ENCODE peak calls at places on chromosomes 12 and 14, in seven cellular contexts. T is uterus, N is heart left ventricle, P is prostate gland, I is ovary, L is transverse colon, S is A549. R is an unnamed sample.
A peak's percentile ranks its signal among the peaks of the same experiment; 100 is the strongest.

GRCh38 chr12:80262372-80263170 is 163.2 kb downstream of the OTOGL start:
- DNase-seq in S (no peak), P (no peak), T (no peak), L (no peak), N (no peak), I (no peak), R (no peak)

GRCh38 chr14:95314609-95315008 is 5.1 kb downstream of the CLMN start:
- DNase-seq in L (peak; percentile 42), I (no peak), N (no peak), S (peak; percentile 70), T (no peak), P (peak; percentile 28), R (no peak)

GRCh38 chr14:92207012-92207927 is 85.5 kb downstream of the CPSF2 start:
- DNase-seq in T (no peak), S (no peak), P (no peak), L (no peak), I (no peak), N (no peak), R (no peak)

GRCh38 chr14:71314717-71315116 is 407.5 kb downstream of the PCNX1 start:
- DNase-seq in L (no peak), T (no peak), N (no peak), S (no peak), P (no peak), I (no peak), R (no peak)

GRCh38 chr12:8890313-8891084 is 23.8 kb upstream of the PHC1 start:
- DNase-seq in P (peak; percentile 34), N (peak; percentile 45), I (peak; percentile 63), L (peak; percentile 49), S (peak; percentile 66), T (peak; percentile 46), R (peak; percentile 37)

GRCh38 chr12:52205584-52206308 is 13.9 kb upstream of the KRT80 start:
- DNase-seq in L (no peak), T (no peak), N (no peak), I (no peak), P (no peak), S (no peak), R (no peak)

GRCh38 chr14:38255673-38256357 is at the start of gene CLEC14A:
- DNase-seq in N (peak; percentile 89), T (no peak), P (no peak), I (peak; percentile 29), L (no peak), S (no peak), R (peak; percentile 13)

GRCh38 chr12:56046027-56046780 is 4.5 kb downstream of the RPS26 start:
- DNase-seq in N (no peak), P (no peak), T (no peak), L (no peak), I (no peak), S (no peak), R (no peak)

GRCh38 chr12:105289114-105289904 is 41.2 kb upstream of the C12orf75 start:
- DNase-seq in T (no peak), I (no peak), P (no peak), S (no peak), L (no peak), N (no peak), R (no peak)

GRCh38 chr12:11815397-11815796 is 165.9 kb downstream of the ETV6 start:
- DNase-seq in N (no peak), I (no peak), S (no peak), T (no peak), L (no peak), P (no peak), R (no peak)

GRCh38 chr14:102930753-102931579 is 8.5 kb downstream of the AMN start:
- DNase-seq in I (no peak), P (no peak), N (no peak), L (peak; percentile 61), S (no peak), T (no peak), R (no peak)

GRCh38 chr12:11623382-11623781 is 26.1 kb upstream of the ETV6 start:
- DNase-seq in I (no peak), N (no peak), T (no peak), S (no peak), L (no peak), P (peak; percentile 50), R (no peak)

GRCh38 chr14:72619071-72619710 is 274.7 kb downstream of the DPF3 start:
- DNase-seq in S (no peak), P (no peak), L (no peak), N (no peak), I (no peak), T (no peak), R (no peak)

GRCh38 chr14:106874365-106874764 is 1348.0 kb downstream of the TMEM121 start:
- DNase-seq in S (no peak), T (no peak), I (no peak), L (no peak), N (no peak), P (no peak), R (no peak)

GRCh38 chr12:53213348-53213747 is 6.3 kb upstream of the ITGB7 start:
- DNase-seq in T (peak; percentile 84), S (peak; percentile 91), I (peak; percentile 88), P (peak; percentile 78), N (peak; percentile 84), L (peak; percentile 87), R (peak; percentile 78)

GRCh38 chr14:98579140-98579539 is 692.9 kb downstream of the BCL11B start:
- DNase-seq in N (no peak), I (no peak), T (no peak), S (no peak), L (no peak), P (no peak), R (no peak)

GRCh38 chr14:34461334-34462131 is 507 bp downstream of the SPTSSA start:
- DNase-seq in I (peak; percentile 55), S (peak; percentile 41), L (peak; percentile 65), T (peak; percentile 41), N (peak; percentile 37), P (peak; percentile 43), R (peak; percentile 66)

GRCh38 chr12:68393398-68393797 is 61.2 kb upstream of the MDM1 start:
- DNase-seq in N (no peak), S (no peak), P (no peak), L (no peak), T (no peak), I (no peak), R (no peak)

GRCh38 chr12:49403887-49404517 is 36.7 kb downstream of the SPATS2 start:
- DNase-seq in N (no peak), I (no peak), L (no peak), S (no peak), P (peak; percentile 36), T (no peak), R (no peak)

GRCh38 chr14:104384776-104385071 is 194.8 kb upstream of the C14orf180 start:
- DNase-seq in P (no peak), N (no peak), T (no peak), I (no peak), L (no peak), S (no peak), R (no peak)

GRCh38 chr12:92035477-92035876 is 110.2 kb downstream of the BTG1 start:
- DNase-seq in L (no peak), N (no peak), I (no peak), S (no peak), T (no peak), P (no peak), R (no peak)
- H3K4me3 ChIP-seq in L (no peak overlapping the region), N (peak overlapping the region; percentile 33), I (no peak overlapping the region), S (peak overlapping the region; percentile 24), T (no peak overlapping the region), P (no peak overlapping the region), R (no peak overlapping the region)

GRCh38 chr14:88040141-88040540 is 35.2 kb downstream of the GPR65 start:
- DNase-seq in T (no peak), L (no peak), P (no peak), I (no peak), N (no peak), S (no peak), R (no peak)

GRCh38 chr14:88044782-88045446 is 40.0 kb downstream of the GPR65 start:
- DNase-seq in T (no peak), N (no peak), P (no peak), I (no peak), L (no peak), S (no peak), R (no peak)

GRCh38 chr14:88045705-88046104 is 40.8 kb downstream of the GPR65 start:
- DNase-seq in T (no peak), P (no peak), S (no peak), I (no peak), L (peak; percentile 10), N (peak; percentile 29), R (no peak)

GRCh38 chr14:88043523-88043922 is 38.6 kb downstream of the GPR65 start:
- DNase-seq in I (no peak), T (no peak), P (no peak), N (no peak), S (no peak), L (no peak), R (no peak)

GRCh38 chr14:88044129-88044727 is 39.3 kb downstream of the GPR65 start:
- DNase-seq in S (no peak), N (no peak), T (no peak), P (no peak), L (no peak), I (no peak), R (no peak)
- TF ChIP-seq POLR2A in S (no peak), N (no peak), T (no peak), P (no peak), L (no peak), I (no peak), R (no peak)

DNA sequence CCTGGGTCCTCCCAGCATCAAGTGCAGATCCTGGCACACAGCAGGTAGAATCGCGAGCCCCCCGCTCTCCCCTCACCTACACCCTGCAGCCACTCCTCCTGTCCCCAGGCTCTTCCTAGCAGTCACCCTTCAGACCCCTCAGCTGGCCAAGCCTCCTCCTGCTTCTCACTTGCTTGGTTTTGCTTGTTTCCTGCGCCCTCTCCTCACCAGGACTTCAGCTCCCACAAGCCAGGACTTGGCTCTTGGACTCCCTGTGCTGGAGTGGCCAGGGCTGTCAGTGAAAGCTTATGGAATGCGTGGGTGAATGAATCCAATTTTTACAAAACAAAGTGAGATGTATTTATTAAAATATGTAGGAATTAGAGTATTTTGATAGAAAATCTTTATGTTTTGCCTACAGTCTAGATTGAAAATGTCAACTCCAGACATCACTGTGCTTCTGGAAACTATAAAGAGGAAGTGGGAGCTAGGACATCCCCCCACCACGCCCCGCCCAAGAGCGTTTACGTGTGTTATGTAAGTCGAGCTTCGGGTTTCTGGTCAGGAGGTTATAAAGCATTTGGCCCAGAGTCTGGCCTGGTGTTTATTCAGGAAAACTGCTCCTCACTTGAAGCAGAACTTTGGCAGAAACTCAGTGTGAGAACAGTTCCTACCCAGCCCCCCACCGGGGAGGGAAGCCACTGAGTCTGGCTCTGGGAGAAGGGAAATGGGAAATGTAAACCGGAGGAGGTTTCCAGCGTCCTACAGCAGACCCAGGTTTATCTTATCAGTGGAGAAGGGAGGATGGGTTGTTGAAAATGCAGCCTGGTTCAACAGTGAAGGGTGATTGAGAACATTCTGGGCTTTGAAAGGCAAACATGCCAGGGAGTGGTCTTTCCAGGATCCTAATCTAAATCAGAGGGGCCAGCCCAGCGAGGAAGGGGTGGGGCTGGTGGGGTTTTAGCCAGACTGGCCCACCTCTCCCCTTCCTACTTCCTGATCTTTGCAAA is 8.8 kb downstream of the ALDH2 start:
- DNase-seq in S (no peak), P (peak; percentile 89), T (peak; percentile 90), L (peak; percentile 90), N (peak; percentile 89), I (peak; percentile 85), R (peak; percentile 94)
- H3K4me1 ChIP-seq in S (peaks cover 66% of the 10 kb centered on the region), P (peaks cover 36% of the 10 kb centered on the region), T (peaks cover 27% of the 10 kb centered on the region), L (peaks cover 98% of the 10 kb centered on the region), N (peaks cover 44% of the 10 kb centered on the region), I (peaks cover 29% of the 10 kb centered on the region), R (peaks cover 34% of the 10 kb centered on the region)

DNA sequence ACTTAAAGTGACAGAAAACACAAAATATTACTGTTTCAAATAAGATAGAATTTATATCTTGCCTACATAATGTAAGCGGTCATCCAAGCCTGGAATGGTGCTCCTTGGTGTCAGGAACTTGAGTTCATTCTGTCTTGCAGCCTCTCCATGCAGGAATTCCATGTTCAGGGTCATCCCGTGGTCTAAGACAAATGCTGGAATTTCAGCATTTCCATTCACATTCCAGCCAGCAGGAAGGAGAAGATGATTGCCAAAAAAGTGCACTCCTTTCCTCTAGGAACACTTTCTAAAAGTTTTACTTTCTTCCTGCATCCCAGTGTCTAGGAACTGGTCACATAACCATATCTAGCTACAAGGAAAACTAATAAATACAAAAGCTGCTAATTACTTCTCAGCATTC is 106.3 kb downstream of the PTPRO start:
- DNase-seq in P (no peak), N (no peak), T (no peak), I (no peak), L (no peak), S (no peak), R (no peak)
- H3K4me3 ChIP-seq in P (no peak overlapping the region), N (no peak overlapping the region), T (no peak overlapping the region), I (no peak overlapping the region), L (no peak overlapping the region), S (no peak overlapping the region), R (no peak overlapping the region)

R was measured in thyroid gland.